ENCODE peak calls at places on chromosome 20, in four cellular contexts. V is HepG2, A is SK-N-SH, S is K562. R is an unnamed sample.

GRCh38 chr20:14925286-14925685 is 587.9 kb upstream of the FLRT3 start:
- DNase-seq in V (no peak), A (no peak), S (no peak), R (no peak)

GRCh38 chr20:43915209-43916072 is 789 bp downstream of the TOX2 start:
- DNase-seq in V (no peak), A (peak; percentile 77), S (no peak), R (peak; percentile 63)

GRCh38 chr20:38073307-38074010 is 39.9 kb downstream of the RPRD1B start:
- DNase-seq in V (peak; percentile 76), A (peak; percentile 52), S (peak; percentile 61), R (no peak)

GRCh38 chr20:34582911-34583310 is 24.4 kb downstream of the MAP1LC3A start:
- DNase-seq in V (peak; percentile 59), A (no peak), S (no peak), R (no peak)

GRCh38 chr20:7285918-7286556 is 518.6 kb downstream of the BMP2 start:
- DNase-seq in V (peak; percentile 80), A (peak; percentile 29), S (peak; percentile 12), R (peak; percentile 62)

GRCh38 chr20:47306095-47306494 is 50.4 kb downstream of the ZMYND8 start:
- DNase-seq in V (no peak), A (no peak), S (no peak), R (no peak)

GRCh38 chr20:558117-558516 is 14.5 kb upstream of the CSNK2A1 start:
- DNase-seq in V (no peak), A (no peak), S (peak; percentile 21), R (no peak)

GRCh38 chr20:61024390-61024789 is 227.7 kb upstream of the CDH4 start:
- DNase-seq in V (no peak), A (no peak), S (no peak), R (no peak)

GRCh38 chr20:4574356-4574690 is 147.4 kb upstream of the PRND start:
- DNase-seq in V (no peak), A (no peak), S (no peak), R (no peak)

GRCh38 chr20:17287503-17287902 is 60.7 kb downstream of the PCSK2 start:
- DNase-seq in V (no peak), A (no peak), S (peak; percentile 6), R (peak; percentile 60)

GRCh38 chr20:44034451-44034850 is 119.8 kb downstream of the TOX2 start:
- DNase-seq in V (no peak), A (no peak), S (no peak), R (no peak)

GRCh38 chr20:20051767-20052073 is 546 bp downstream of the CRNKL1 start:
- DNase-seq in V (no peak), A (no peak), S (no peak), R (no peak)

GRCh38 chr20:55172310-55173002 is 697.1 kb downstream of the DOK5 start:
- DNase-seq in V (no peak), A (no peak), S (no peak), R (no peak)

GRCh38 chr20:6818033-6818808 is 50.7 kb downstream of the BMP2 start:
- DNase-seq in V (no peak), A (no peak), S (no peak), R (peak; percentile 28)

GRCh38 chr20:9215539-9215938 is 146.7 kb downstream of the PLCB4 start:
- DNase-seq in V (peak; percentile 41), A (peak; percentile 15), S (no peak), R (no peak)

GRCh38 chr20:41392871-41393704 is 26.5 kb upstream of the EMILIN3 start:
- DNase-seq in V (no peak), A (peak; percentile 54), S (no peak), R (no peak)

GRCh38 chr20:64086801-64087200 is 2.6 kb upstream of the LKAAEAR1 start:
- DNase-seq in V (no peak), A (no peak), S (no peak), R (no peak)

GRCh38 chr20:15867017-15867416 is 706.2 kb downstream of the KIF16B start:
- DNase-seq in V (no peak), A (no peak), S (no peak), R (no peak)

GRCh38 chr20:23639490-23639958 is 1.8 kb upstream of the CST3 start:
- DNase-seq in V (no peak), A (no peak), S (no peak), R (no peak)

GRCh38 chr20:41534170-41534569 is 84.0 kb downstream of the CHD6 start:
- DNase-seq in V (peak; percentile 16), A (no peak), S (no peak), R (no peak)

GRCh38 chr20:13029687-13030510 is 21.1 kb downstream of the SPTLC3 start:
- DNase-seq in V (peak; percentile 80), A (no peak), S (no peak), R (no peak)

GRCh38 chr20:50515471-50516106 is 5.4 kb downstream of the PTPN1 start:
- DNase-seq in V (no peak), A (no peak), S (no peak), R (no peak)

GRCh38 chr20:41811456-41811855 is 193.3 kb upstream of the CHD6 start:
- DNase-seq in V (no peak), A (no peak), S (no peak), R (no peak)

GRCh38 chr20:19566226-19566960 is 191.7 kb upstream of the RIN2 start:
- DNase-seq in V (no peak), A (no peak), S (no peak), R (no peak)

GRCh38 chr20:46348231-46348803 is 40.0 kb upstream of the CDH22 start:
- DNase-seq in V (no peak), A (no peak), S (peak; percentile 31), R (peak; percentile 65)

GRCh38 chr20:10864076-10864672 is 190.4 kb upstream of the JAG1 start:
- DNase-seq in V (no peak), A (no peak), S (no peak), R (peak; percentile 31)

GRCh38 chr20:37379967-37380828 is 34.3 kb downstream of the SRC start:
- DNase-seq in V (peak; percentile 97), A (peak; percentile 3), S (no peak), R (no peak)

GRCh38 chr20:4073852-4074741 is 58.7 kb upstream of the RNF24 start:
- DNase-seq in V (no peak), A (no peak), S (no peak), R (no peak)

GRCh38 chr20:53124803-53125202 is 152.6 kb downstream of the TSHZ2 start:
- DNase-seq in V (no peak), A (no peak), S (no peak), R (no peak)

GRCh38 chr20:53128024-53128423 is 155.9 kb downstream of the TSHZ2 start:
- DNase-seq in V (no peak), A (no peak), S (no peak), R (no peak)

GRCh38 chr20:53127027-53127426 is 154.9 kb downstream of the TSHZ2 start:
- DNase-seq in V (no peak), A (no peak), S (no peak), R (no peak)

GRCh38 chr20:53124075-53124532 is 151.9 kb downstream of the TSHZ2 start:
- DNase-seq in V (no peak), A (no peak), S (no peak), R (no peak)

GRCh38 chr20:53126185-53126584 is 154.0 kb downstream of the TSHZ2 start:
- DNase-seq in V (no peak), A (no peak), S (no peak), R (no peak)
- TF ChIP-seq FOXJ3 in V (no peak), A (no peak), S (no peak), R (no peak)

DNA sequence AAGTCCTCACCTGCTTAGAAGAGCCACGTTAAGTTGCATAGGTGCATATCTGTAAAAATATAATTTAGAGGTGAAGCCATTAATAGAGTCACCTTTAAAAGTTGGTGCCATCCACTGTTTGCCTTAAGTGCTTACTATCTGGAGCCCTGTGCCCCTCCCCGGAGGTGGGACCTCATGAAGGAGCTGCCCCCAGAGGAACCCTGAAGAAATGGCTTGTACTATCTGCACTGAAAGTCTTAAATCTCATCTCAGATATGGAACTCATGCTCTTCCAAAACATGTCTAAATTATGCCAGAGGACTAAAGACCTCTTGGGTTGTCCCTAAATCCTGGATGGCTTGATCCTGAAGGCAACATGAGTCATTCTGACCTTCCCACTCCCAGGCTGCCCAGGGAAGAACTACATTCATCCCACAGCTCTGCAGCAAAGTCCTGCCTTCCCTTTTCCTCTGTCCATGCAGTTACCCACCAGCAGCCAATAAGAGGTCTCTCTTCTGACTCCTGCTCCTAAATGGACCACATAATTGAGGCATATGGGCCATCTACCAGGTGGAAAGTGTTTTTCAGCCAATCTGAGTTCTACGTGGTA is 85.3 kb downstream of the ASXL1 start:
- DNase-seq in V (no peak), A (no peak), S (no peak), R (peak; percentile 13)
- TF ChIP-seq FOXJ3 in V (no peak), A (no peak), S (no peak), R (no peak)

GRCh38 chr20:52438326-52438963 is 246.9 kb upstream of the ZFP64 start:
- DNase-seq in V (no peak), A (no peak), S (no peak), R (no peak)
- TF ChIP-seq FOXJ3 in V (no peak), A (no peak), S (no peak), R (no peak)

DNA sequence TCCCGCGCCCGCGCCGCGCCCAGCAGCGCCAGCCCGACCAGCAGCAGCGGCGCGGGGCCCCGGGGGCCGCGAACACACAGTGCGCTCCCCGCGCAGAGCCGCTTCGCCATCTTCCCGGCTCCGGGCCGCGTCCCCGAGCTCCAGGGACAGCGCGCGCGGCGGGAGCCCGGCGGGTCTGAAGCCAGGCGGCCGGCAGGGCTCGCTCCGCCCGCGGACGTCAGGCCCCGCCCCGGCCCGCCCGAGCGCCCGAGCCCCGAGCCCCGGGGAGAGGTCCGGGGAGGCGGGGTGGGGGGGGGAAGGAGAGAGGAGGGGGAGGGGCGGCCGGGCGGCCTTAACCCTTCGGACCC is at the start of gene LAMA5:
- DNase-seq in V (peak; percentile 55), A (peak; percentile 94), S (peak; percentile 86), R (peak; percentile 74)
- TF ChIP-seq FOXJ3 in V (no peak), A (no peak), S (no peak), R (no peak)

GRCh38 chr20:25053207-25054132 is 4.5 kb downstream of the ACSS1 start:
- DNase-seq in V (no peak), A (no peak), S (no peak), R (no peak)
- TF ChIP-seq FOXJ3 in V (no peak), A (no peak), S (no peak), R (no peak)

GRCh38 chr20:2745936-2746635 is 53.5 kb downstream of the EBF4 start:
- DNase-seq in V (no peak), A (no peak), S (no peak), R (no peak)

GRCh38 chr20:2745060-2745910 is 52.7 kb downstream of the EBF4 start:
- DNase-seq in V (no peak), A (no peak), S (no peak), R (no peak)

GRCh38 chr20:2748551-2749342 is 51.7 kb downstream of the CPXM1 start:
- DNase-seq in V (no peak), A (no peak), S (no peak), R (peak; percentile 64)

GRCh38 chr20:2747676-2748235 is 52.7 kb downstream of the CPXM1 start:
- DNase-seq in V (no peak), A (no peak), S (no peak), R (no peak)

DNA sequence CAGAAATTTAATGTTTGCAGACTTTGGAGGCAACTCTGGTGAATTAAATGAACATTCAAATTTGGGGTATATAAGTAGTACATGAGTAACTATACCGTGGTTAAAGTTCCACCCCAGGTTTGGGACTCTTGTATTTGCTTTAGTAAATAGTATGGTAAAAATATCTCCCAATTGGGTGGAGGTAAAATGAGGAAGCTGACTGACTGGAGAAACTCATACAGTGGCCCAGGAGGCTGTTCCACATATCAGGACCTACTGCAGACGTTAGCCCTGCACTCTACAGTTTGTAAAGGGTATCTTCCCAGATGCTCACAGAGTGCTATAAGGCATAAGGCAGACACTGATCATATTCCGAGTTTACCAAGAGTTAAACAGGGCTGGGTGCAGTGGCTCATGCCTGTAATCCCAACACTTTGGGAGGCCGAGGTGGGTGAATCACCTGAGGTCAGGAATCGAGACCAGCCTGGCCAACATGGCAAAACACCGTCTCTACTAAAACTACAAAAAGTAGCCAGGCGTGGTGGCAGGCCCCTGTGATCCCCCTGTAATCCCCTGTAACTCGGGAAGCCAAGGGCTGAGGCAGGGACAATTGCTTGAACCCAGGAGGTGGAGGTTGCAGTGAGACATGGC is 53.7 kb downstream of the CPXM1 start:
- DNase-seq in V (no peak), A (no peak), S (no peak), R (no peak)
- TF ChIP-seq FOXJ3 in V (no peak), A (no peak), S (no peak), R (no peak)

R was measured in WTC11.